ENCODE peak calls at places on chromosomes 11 and 22, in ten cellular contexts. O is H1, M is IMR-90, X is endothelial cell of umbilical vein, D is tibial nerve, E is breast epithelium, Y is heart left ventricle, P is upper lobe of left lung, B is gastrocnemius medialis, I is adrenal gland. L is an unnamed sample. For H3K9me3, the result is how much of the 10 kb centered on the place peaks cover.

GRCh38 chr22:45805413-45805812 is 133.8 kb downstream of the ATXN10 start:
- DNase-seq in O (no peak), M (no peak), X (peak), D (no peak), E (no peak), Y (no peak), P (no peak), B (no peak), I (no peak), L (no peak)

GRCh38 chr11:103220133-103220532 is 110.9 kb downstream of the DYNC2H1 start:
- DNase-seq in O (no peak), M (no peak), X (no peak), D (no peak), E (no peak), Y (no peak), P (no peak), B (no peak), I (no peak), L (no peak)

GRCh38 chr22:44620129-44620840 is 81.7 kb upstream of the PRR5 start:
- DNase-seq in O (peak), M (peak), X (peak), D (peak), E (peak), Y (peak), P (peak), B (no peak), I (peak), L (no peak)

GRCh38 chr11:116396332-116396731 is 376.5 kb downstream of the BUD13 start:
- DNase-seq in O (no peak), M (no peak), X (peak), D (no peak), E (no peak), Y (no peak), P (no peak), B (no peak), I (no peak), L (no peak)

GRCh38 chr11:20963596-20963995 is 294.2 kb downstream of the NELL1 start:
- DNase-seq in O (no peak), M (no peak), X (no peak), D (no peak), E (no peak), Y (no peak), P (no peak), B (no peak), I (no peak), L (no peak)

GRCh38 chr11:110665689-110666465 is 46.4 kb downstream of the ARHGAP20 start:
- DNase-seq in O (no peak), M (no peak), X (no peak), D (no peak), E (no peak), Y (no peak), P (no peak), B (no peak), I (no peak), L (no peak)

GRCh38 chr11:128905345-128906184 is 14.4 kb downstream of the KCNJ5 start:
- DNase-seq in O (peak), M (peak), X (no peak), D (no peak), E (no peak), Y (peak), P (peak), B (no peak), I (peak), L (no peak)

GRCh38 chr11:67289651-67290479 is 762 bp downstream of the ANKRD13D start:
- DNase-seq in O (peak), M (no peak), X (peak), D (no peak), E (no peak), Y (peak), P (no peak), B (no peak), I (no peak), L (no peak)

GRCh38 chr11:57424802-57425564 is 1.9 kb downstream of the SLC43A3 start:
- DNase-seq in O (no peak), M (peak), X (peak), D (peak), E (no peak), Y (peak), P (peak), B (peak), I (peak), L (no peak)

GRCh38 chr22:40001800-40002577 is 7.2 kb downstream of the FAM83F start:
- DNase-seq in O (no peak), M (no peak), X (no peak), D (no peak), E (no peak), Y (no peak), P (no peak), B (no peak), I (no peak), L (no peak)

GRCh38 chr11:120400564-120401364 is 64.6 kb downstream of the ARHGEF12 start:
- DNase-seq in O (no peak), M (peak), X (peak), D (peak), E (no peak), Y (no peak), P (peak), B (peak), I (peak), L (no peak)

GRCh38 chr11:14676068-14676467 is 32.5 kb downstream of the PDE3B start:
- DNase-seq in O (no peak), M (no peak), X (no peak), D (no peak), E (no peak), Y (no peak), P (no peak), B (no peak), I (no peak), L (no peak)

GRCh38 chr11:126212089-126212660 is 593 bp downstream of the FAM118B start:
- DNase-seq in O (no peak), M (peak), X (peak), D (no peak), E (no peak), Y (no peak), P (no peak), B (no peak), I (no peak), L (no peak)

GRCh38 chr22:21943571-21944448 is 8.8 kb downstream of the PPM1F start:
- DNase-seq in O (no peak), M (no peak), X (peak), D (no peak), E (no peak), Y (no peak), P (no peak), B (no peak), I (no peak), L (no peak)

GRCh38 chr11:9600651-9601040 is 27.2 kb downstream of the WEE1 start:
- DNase-seq in O (peak), M (peak), X (no peak), D (no peak), E (no peak), Y (no peak), P (no peak), B (no peak), I (no peak), L (no peak)

GRCh38 chr11:116833491-116833815 is 3.7 kb downstream of the APOC3 start:
- DNase-seq in O (no peak), M (no peak), X (no peak), D (no peak), E (no peak), Y (no peak), P (no peak), B (no peak), I (no peak), L (no peak)

GRCh38 chr11:14554959-14555358 is 34.8 kb upstream of the PSMA1 start:
- DNase-seq in O (no peak), M (no peak), X (no peak), D (peak), E (no peak), Y (no peak), P (peak), B (no peak), I (no peak), L (no peak)

GRCh38 chr11:78688460-78688859 is 113.8 kb upstream of the NARS2 start:
- DNase-seq in O (no peak), M (no peak), X (no peak), D (no peak), E (no peak), Y (no peak), P (no peak), B (no peak), I (no peak), L (no peak)

GRCh38 chr11:35290876-35291275 is 128.5 kb downstream of the SLC1A2 start:
- DNase-seq in O (no peak), M (no peak), X (no peak), D (no peak), E (no peak), Y (no peak), P (no peak), B (no peak), I (peak), L (no peak)

GRCh38 chr22:30425616-30426394 is at the start of gene MTFP1:
- DNase-seq in O (peak), M (peak), X (peak), D (peak), E (peak), Y (peak), P (peak), B (peak), I (peak), L (no peak)

DNA sequence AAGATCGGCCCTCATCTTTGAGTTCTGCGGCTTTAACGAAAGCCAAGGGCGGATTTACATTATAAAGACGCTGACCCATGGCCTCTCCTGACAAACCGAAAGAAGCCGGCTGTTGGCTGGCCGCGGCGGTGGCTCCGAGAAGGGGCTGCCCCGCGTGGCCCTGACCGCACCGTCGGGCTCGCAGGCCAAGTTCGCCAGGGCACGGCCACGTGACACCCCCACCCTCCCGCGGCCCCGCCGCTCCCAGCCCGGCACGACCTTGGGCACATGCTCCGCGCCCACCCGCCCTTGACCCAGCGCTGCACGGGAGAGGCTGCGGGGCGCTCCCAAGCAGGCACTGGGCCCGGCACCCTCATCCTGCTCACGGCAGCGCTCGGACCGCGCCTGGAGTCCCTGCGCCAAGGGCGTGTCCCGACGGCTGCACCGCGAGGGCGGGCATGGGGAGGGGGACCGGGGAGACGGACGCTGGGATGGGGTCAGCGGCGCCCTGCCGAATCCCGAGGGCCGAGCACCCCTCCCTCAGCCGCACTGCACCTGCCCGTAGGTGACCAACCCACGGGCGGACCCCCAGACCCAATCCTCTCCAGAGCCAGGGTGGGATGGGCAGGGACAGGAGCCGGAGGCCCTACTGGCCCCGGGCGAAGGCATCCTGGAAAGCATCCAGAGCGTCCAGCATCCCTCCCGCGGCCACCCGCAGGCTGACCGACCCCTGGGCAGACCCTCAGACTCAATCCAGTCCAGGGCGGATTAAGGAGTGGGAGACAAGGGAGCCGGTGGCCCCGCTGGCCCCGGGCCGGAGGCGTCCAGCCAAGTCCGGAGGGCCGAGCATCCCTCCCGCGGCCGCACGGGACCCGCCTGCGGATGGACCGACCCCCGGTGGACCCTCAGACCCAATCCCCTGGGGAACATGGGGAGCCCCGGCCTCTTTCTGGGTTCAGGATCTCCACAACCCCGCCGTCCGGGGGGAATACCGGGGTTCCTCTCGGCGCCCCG is 759 bp downstream of the CPT1A start:
- DNase-seq in O (peak), M (peak), X (peak), D (no peak), E (no peak), Y (peak), P (peak), B (peak), I (peak), L (no peak)
- TF ChIP-seq POLR2A in O (no peak), M (no peak), X (no peak), D (no peak), E (no peak), Y (no peak), P (no peak), B (no peak), I (peak), L (peak)

DNA sequence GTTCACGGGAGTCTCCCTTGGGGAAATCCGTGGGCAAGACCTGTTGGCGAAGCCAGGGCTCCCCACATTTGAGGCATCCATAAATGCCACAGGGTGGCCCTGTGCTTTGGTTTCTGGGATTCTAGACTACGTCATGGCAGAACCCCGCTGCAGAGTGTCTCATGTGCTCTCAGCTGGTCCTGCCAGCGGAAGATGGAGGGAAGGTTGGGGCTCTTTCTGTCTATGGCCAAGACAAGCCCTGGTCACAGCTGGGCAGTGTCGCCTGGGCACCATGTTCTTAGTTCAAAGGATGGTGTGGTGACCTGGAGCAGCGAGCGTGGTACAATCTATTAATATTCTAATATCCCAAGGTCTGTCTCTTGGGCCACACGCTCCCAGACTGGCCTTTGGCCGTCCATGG is 511.7 kb downstream of the TBC1D22A start:
- DNase-seq in O (no peak), M (no peak), X (no peak), D (no peak), E (no peak), Y (no peak), P (no peak), B (no peak), I (no peak), L (no peak)
- H3K9me3 ChIP-seq in O (half or more), M (under half), X (under half), D (under half), E (under half), Y (under half), P (under half), B (under half), I (under half), L (under half)

GRCh38 chr11:73872746-73873412 is 3.8 kb downstream of the COA4 start:
- DNase-seq in O (no peak), M (no peak), X (no peak), D (no peak), E (no peak), Y (no peak), P (no peak), B (no peak), I (no peak), L (no peak)

GRCh38 chr11:73870261-73870660 is 6.4 kb downstream of the COA4 start:
- DNase-seq in O (no peak), M (no peak), X (no peak), D (no peak), E (no peak), Y (no peak), P (no peak), B (no peak), I (no peak), L (no peak)

GRCh38 chr11:73866586-73866996 is 10.1 kb downstream of the COA4 start:
- DNase-seq in O (no peak), M (peak), X (peak), D (no peak), E (no peak), Y (peak), P (no peak), B (peak), I (peak), L (no peak)

GRCh38 chr11:73866095-73866579 is 10.5 kb downstream of the COA4 start:
- DNase-seq in O (no peak), M (peak), X (no peak), D (no peak), E (no peak), Y (no peak), P (no peak), B (no peak), I (no peak), L (no peak)

DNA sequence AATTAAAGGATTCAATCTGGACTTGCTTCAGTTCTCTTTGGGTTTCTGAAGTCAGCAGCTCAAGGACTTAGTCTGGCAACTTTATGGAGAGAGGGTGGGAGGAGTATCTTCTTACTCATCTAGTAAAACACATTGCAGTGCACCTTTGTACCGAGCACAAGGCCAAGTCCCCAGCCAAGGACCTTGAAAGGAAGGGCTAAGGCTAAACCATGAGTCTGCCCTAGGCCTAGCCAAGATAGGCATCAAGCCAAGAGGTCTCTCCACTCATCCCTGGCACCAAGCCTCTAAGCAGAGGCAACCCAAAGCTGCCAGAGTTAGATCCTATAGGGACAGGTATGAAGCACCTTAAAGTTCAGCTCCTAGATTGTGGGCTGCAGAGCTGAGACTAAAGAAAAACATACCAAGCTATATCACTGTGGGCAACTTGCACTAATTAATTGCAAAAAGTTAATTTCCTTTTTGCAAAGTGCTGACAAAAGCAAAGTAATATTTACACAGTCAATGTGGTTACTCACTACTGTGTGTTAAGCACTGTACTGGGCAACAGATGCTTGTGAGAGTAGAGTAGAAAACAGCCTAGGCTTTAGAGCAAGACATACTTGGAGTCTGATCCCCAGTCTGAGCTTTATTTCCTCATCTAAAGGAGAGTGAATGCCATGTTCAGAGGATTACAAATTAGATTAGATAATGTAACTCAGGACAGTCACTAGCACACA is 7.3 kb downstream of the COA4 start:
- DNase-seq in O (no peak), M (peak), X (no peak), D (no peak), E (no peak), Y (no peak), P (no peak), B (no peak), I (peak), L (no peak)
- TF ChIP-seq POLR2A in O (no peak), M (no peak), X (no peak), D (no peak), E (no peak), Y (no peak), P (no peak), B (no peak), I (no peak), L (no peak)

GRCh38 chr11:133718831-133719230 is 126.5 kb downstream of the SPATA19 start:
- DNase-seq in O (no peak), M (no peak), X (no peak), D (no peak), E (no peak), Y (no peak), P (no peak), B (no peak), I (no peak), L (no peak)

GRCh38 chr11:133726576-133726975 is 118.7 kb downstream of the SPATA19 start:
- DNase-seq in O (no peak), M (no peak), X (no peak), D (no peak), E (no peak), Y (no peak), P (no peak), B (no peak), I (no peak), L (no peak)

GRCh38 chr11:133720951-133721350 is 124.4 kb downstream of the SPATA19 start:
- DNase-seq in O (no peak), M (no peak), X (no peak), D (no peak), E (no peak), Y (no peak), P (no peak), B (no peak), I (no peak), L (no peak)

GRCh38 chr11:133719532-133720235 is 125.6 kb downstream of the SPATA19 start:
- DNase-seq in O (no peak), M (no peak), X (no peak), D (no peak), E (no peak), Y (no peak), P (no peak), B (no peak), I (no peak), L (no peak)

DNA sequence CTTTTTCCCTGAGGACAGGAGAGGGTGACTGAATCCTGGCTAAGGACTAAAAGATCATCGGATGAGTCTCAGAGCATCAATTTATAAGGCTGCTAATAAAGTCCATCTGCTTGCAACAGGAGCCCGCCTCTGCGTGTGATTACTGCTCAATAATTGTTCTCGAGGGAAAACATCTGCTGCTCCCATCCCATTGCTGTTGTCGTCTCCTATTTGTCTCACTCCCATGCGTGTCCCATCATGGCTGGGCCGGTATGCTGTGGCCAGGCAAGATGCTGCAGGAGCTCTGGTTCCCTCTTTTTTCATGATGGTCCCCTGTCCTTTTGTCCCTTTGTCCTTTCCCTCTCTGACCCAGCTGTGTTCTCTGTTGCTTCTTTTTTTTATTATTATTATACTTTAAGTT is 121.2 kb downstream of the SPATA19 start:
- DNase-seq in O (no peak), M (no peak), X (no peak), D (no peak), E (no peak), Y (no peak), P (no peak), B (no peak), I (no peak), L (no peak)
- H3K9me3 ChIP-seq in O (under half), M (under half), X (under half), D (under half), E (under half), Y (under half), P (under half), B (under half), I (under half), L (under half)

GRCh38 chr22:24592846-24593809 is at the start of gene LRRC75B:
- DNase-seq in O (peak), M (peak), X (peak), D (peak), E (peak), Y (peak), P (peak), B (peak), I (peak), L (no peak)
- TF ChIP-seq POLR2A in O (no peak), M (peak), X (no peak), D (peak), E (no peak), Y (peak), P (no peak), B (no peak), I (peak), L (no peak)

GRCh38 chr11:42179211-42179610 is 719.8 kb upstream of the LRRC4C start:
- DNase-seq in O (no peak), M (no peak), X (no peak), D (no peak), E (no peak), Y (no peak), P (no peak), B (no peak), I (no peak), L (no peak)
- H3K9me3 ChIP-seq in O (under half), M (under half), X (under half), D (under half), E (under half), Y (under half), P (under half), B (under half), I (under half), L (under half)

GRCh38 chr22:38427940-38428339 is 27.1 kb downstream of the KCNJ4 start:
- DNase-seq in O (no peak), M (no peak), X (no peak), D (no peak), E (no peak), Y (no peak), P (no peak), B (no peak), I (no peak), L (no peak)

GRCh38 chr22:38426628-38427027 is 28.4 kb downstream of the KCNJ4 start:
- DNase-seq in O (no peak), M (no peak), X (no peak), D (no peak), E (no peak), Y (no peak), P (no peak), B (no peak), I (no peak), L (no peak)

GRCh38 chr22:38429460-38430128 is 25.4 kb downstream of the KCNJ4 start:
- DNase-seq in O (no peak), M (peak), X (peak), D (no peak), E (no peak), Y (no peak), P (no peak), B (no peak), I (no peak), L (no peak)

GRCh38 chr22:38427465-38427864 is 27.5 kb downstream of the KCNJ4 start:
- DNase-seq in O (no peak), M (no peak), X (no peak), D (no peak), E (no peak), Y (no peak), P (no peak), B (no peak), I (no peak), L (no peak)

GRCh38 chr22:38428714-38429113 is 26.3 kb downstream of the KCNJ4 start:
- DNase-seq in O (no peak), M (no peak), X (no peak), D (no peak), E (no peak), Y (no peak), P (no peak), B (no peak), I (no peak), L (no peak)
- TF ChIP-seq POLR2A in O (no peak), M (no peak), X (no peak), D (no peak), E (no peak), Y (no peak), P (no peak), B (no peak), I (no peak), L (no peak)

L was measured in esophagus squamous epithelium.